ENCODE peak calls at places on chromosomes 3 and 15, in seven cellular contexts. S is mammary epithelial cell, L is A549, J is suprapubic skin, R is sigmoid colon, G is GM23338, C is colonic mucosa. B is an unnamed sample.

GRCh38 chr3:5016218-5017161 is 37.3 kb downstream of the BHLHE40 start:
- DNase-seq in S (peak; percentile 67), L (peak; percentile 95), J (no peak), R (no peak), G (no peak), C (peak; percentile 86), B (peak; percentile 95)

GRCh38 chr3:196842567-196843434 is 24.9 kb upstream of the SENP5 start:
- DNase-seq in S (no peak), L (no peak), J (no peak), R (no peak), G (no peak), C (no peak), B (no peak)

GRCh38 chr3:133097214-133097613 is 59.0 kb downstream of the TMEM108 start:
- DNase-seq in S (peak; percentile 32), L (no peak), J (no peak), R (no peak), G (no peak), C (no peak), B (no peak)

GRCh38 chr15:96331942-96332853 is 1.7 kb downstream of the NR2F2 start:
- DNase-seq in S (no peak), L (peak; percentile 79), J (no peak), R (peak; percentile 77), G (peak; percentile 82), C (peak; percentile 53), B (peak; percentile 68)

GRCh38 chr15:67130673-67131601 is 65.5 kb downstream of the SMAD3 start:
- DNase-seq in S (no peak), L (no peak), J (peak; percentile 85), R (peak; percentile 61), G (no peak), C (no peak), B (no peak)

GRCh38 chr3:101574388-101575156 is 592 bp downstream of the PCNP start:
- DNase-seq in S (no peak), L (peak; percentile 68), J (peak; percentile 80), R (peak; percentile 84), G (peak; percentile 51), C (peak; percentile 53), B (peak; percentile 54)

GRCh38 chr3:43810797-43811196 is 120.1 kb downstream of the ABHD5 start:
- DNase-seq in S (no peak), L (no peak), J (no peak), R (no peak), G (no peak), C (no peak), B (no peak)

GRCh38 chr3:5002174-5002870 is 23.1 kb downstream of the BHLHE40 start:
- DNase-seq in S (no peak), L (no peak), J (peak; percentile 49), R (peak; percentile 13), G (no peak), C (no peak), B (no peak)

GRCh38 chr3:53422954-53423708 is 71.3 kb upstream of the CACNA1D start:
- DNase-seq in S (no peak), L (no peak), J (no peak), R (no peak), G (no peak), C (peak; percentile 20), B (peak; percentile 89)

GRCh38 chr3:139173372-139174108 is 128.8 kb upstream of the PRR23C start:
- DNase-seq in S (no peak), L (peak; percentile 2), J (no peak), R (no peak), G (no peak), C (peak; percentile 62), B (no peak)

GRCh38 chr15:92921215-92922131 is 21.3 kb downstream of the CHD2 start:
- DNase-seq in S (peak; percentile 97), L (peak; percentile 60), J (no peak), R (no peak), G (no peak), C (no peak), B (peak; percentile 94)

GRCh38 chr15:78243491-78243941 is 9.2 kb upstream of the ACSBG1 start:
- DNase-seq in S (peak; percentile 57), L (no peak), J (no peak), R (peak; percentile 79), G (peak; percentile 87), C (peak; percentile 51), B (peak; percentile 54)

GRCh38 chr15:58462973-58463663 is 31.3 kb downstream of the LIPC start:
- DNase-seq in S (no peak), L (no peak), J (no peak), R (no peak), G (no peak), C (no peak), B (no peak)

DNA sequence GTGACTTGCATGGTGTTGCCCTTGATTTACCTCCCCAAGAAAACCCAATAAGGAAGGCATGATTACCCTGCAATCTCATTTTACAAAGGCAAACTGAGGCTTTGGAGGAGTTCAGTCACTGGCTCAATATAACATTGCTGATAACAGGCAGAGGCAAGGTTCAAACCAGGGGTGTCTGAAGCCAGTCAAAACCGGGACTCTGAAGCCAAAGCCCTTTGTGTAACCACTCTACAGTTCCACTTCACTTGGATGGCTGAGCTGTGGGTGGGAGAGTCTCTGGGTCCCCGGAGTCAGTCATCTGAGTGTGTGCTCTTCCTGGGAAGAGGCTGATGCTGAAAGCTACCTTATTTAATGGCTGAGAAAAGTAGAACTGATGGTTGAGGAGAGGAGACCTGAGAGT is 104.0 kb upstream of the BCL6 start:
- DNase-seq in S (no peak), L (no peak), J (no peak), R (no peak), G (no peak), C (no peak), B (no peak)
- H3K4me1 ChIP-seq in S (peaks cover 16% of the 10 kb centered on the region), L (no peaks in the 10 kb centered on the region), J (peaks cover 26% of the 10 kb centered on the region), R (peaks cover 8% of the 10 kb centered on the region), G (no peaks in the 10 kb centered on the region), C (peaks cover 4% of the 10 kb centered on the region), B (no peaks in the 10 kb centered on the region)

DNA sequence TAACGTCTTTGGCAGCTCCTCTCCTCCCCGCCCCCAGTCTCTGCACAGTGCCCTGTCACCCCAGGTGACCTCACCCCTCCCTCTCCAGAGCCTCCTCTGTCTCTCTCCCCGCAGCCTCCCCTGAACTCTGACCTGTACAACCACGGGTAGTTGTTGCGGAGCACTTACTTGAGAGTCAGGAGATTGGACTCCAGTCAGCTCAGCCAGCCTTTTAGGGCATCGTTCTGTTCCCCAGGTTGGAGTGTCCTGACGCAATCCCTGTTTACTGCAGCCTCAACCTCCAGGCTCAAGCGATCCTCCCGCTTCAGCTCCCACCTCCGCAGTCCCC is 177.7 kb downstream of the UACA start:
- DNase-seq in S (no peak), L (no peak), J (peak; percentile 44), R (no peak), G (no peak), C (no peak), B (peak; percentile 73)
- H3K4me3 ChIP-seq in S (no peak overlapping the region), L (peak overlapping the region; percentile 41), J (no peak overlapping the region), R (no peak overlapping the region), G (peak overlapping the region; percentile 69), C (no peak overlapping the region), B (no peak overlapping the region)

DNA sequence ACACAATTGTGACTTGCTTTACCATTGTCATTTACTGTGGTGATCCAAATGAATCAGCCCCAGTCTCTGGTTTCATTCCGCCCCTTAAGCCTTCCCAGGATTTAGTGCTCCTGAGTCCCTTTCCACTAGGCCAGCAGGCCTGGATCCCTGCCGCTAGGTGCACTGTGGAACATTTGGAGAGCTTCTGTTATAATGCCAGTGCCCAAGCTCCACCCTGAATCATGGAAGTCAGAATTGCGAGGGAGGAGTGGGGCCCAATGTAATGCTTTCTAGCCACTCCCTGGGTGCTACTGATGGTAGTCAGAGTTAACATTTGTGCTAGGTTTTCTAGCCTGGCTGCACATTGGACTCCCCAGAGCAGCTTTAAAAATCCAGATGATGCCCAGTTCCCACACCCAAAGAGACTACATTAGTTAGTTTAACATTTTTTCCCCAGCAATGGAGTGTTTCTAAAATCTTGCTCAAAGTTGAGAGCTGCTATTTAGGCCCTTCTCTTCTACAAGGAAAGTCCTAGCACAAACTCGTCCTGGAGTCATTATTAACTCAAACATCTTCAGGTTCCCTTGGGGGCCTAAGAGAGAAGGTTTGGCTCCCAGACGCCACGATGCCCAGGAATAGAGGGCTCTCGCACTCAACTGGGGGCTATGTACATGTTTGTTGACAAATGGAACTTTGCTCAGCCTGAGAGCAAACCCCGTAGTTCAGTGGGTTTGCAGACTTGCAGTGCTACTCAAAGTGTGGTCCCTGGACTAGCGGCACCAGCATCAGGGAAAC is 366.7 kb upstream of the PROK2 start:
- DNase-seq in S (no peak), L (no peak), J (no peak), R (no peak), G (no peak), C (peak; percentile 75), B (peak; percentile 81)
- H3K27ac ChIP-seq in S (no peak overlapping the region), L (no peak overlapping the region), J (no peak overlapping the region), R (peak overlapping the region; percentile 70), G (no peak overlapping the region), C (peak overlapping the region; percentile 78), B (peak overlapping the region; percentile 53)

GRCh38 chr3:170357920-170358854 is 672 bp downstream of the SKIL start:
- DNase-seq in S (peak; percentile 46), L (peak; percentile 91), J (peak; percentile 94), R (peak; percentile 92), G (peak; percentile 80), C (peak; percentile 85), B (peak; percentile 69)

GRCh38 chr3:170357176-170357919 is at the start of gene SKIL:
- DNase-seq in S (peak; percentile 95), L (peak; percentile 97), J (peak; percentile 98), R (peak; percentile 99), G (peak; percentile 96), C (peak; percentile 96), B (peak; percentile 97)

GRCh38 chr3:170360916-170361315 is 3.4 kb downstream of the SKIL start:
- DNase-seq in S (no peak), L (peak; percentile 29), J (no peak), R (no peak), G (peak; percentile 32), C (no peak), B (peak; percentile 56)

GRCh38 chr3:170360476-170360875 is 3.0 kb downstream of the SKIL start:
- DNase-seq in S (no peak), L (peak; percentile 24), J (no peak), R (no peak), G (no peak), C (no peak), B (no peak)

DNA sequence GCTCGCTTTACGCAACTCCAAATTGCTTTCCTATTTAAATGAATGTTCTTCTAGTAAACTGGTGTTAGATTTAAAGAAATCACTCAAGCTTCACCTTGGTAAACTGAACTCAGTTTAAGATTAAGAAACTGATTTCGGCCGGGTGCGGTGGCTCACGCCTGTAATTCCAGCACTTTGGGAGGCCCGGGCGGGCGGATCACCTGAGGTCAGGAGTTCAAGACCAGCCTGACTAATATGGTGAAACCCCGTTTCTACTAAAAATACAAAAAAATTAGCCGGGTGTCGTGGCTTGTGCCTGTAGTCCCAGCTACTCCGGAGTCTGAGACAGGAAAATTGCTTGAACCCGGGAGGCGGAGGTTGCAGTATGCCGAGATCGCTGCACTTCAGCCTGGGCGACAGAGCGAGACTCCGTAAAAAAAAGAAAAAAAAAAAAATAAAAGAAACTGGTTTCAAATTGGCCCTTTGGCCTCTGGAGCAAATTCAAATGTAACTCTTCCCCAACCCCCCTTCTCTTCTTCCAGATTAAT is 1.7 kb downstream of the SKIL start:
- DNase-seq in S (no peak), L (no peak), J (no peak), R (no peak), G (no peak), C (no peak), B (no peak)
- H3K4me1 ChIP-seq in S (peaks cover 21% of the 10 kb centered on the region), L (peaks cover 63% of the 10 kb centered on the region), J (peaks cover 46% of the 10 kb centered on the region), R (peaks cover 48% of the 10 kb centered on the region), G (peaks cover 46% of the 10 kb centered on the region), C (peaks cover 3% of the 10 kb centered on the region), B (peaks cover 10% of the 10 kb centered on the region)

DNA sequence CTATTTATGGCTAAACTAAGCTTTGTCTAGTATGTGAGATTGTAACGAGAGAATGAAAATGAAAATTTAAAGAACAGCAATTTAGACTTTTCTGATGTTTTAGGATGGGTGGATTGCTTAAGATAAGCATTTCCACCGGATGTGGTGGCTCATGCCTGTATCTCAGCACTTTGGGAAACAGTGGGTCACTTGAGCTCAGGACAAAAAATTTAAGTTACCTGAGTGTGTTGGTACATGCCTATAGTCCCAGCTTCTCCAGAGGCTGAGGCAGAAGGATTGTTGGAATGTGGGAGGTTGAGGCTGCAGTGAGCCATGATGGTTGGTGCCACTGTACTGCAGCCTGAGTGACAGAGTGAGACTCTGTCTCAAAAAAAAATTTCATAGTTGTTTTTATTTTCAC is 3.4 kb downstream of the PPP4R2 start:
- DNase-seq in S (no peak), L (no peak), J (no peak), R (no peak), G (no peak), C (no peak), B (no peak)
- H3K4me3 ChIP-seq in S (peak overlapping the region; percentile 84), L (no peak overlapping the region), J (peak overlapping the region; percentile 11), R (no peak overlapping the region), G (peak overlapping the region; percentile 89), C (no peak overlapping the region), B (no peak overlapping the region)

B was measured in small intestine.